ENCODE peak calls at places on chromosome 18, in four cellular contexts. One of them, this sample, is unnamed.
A peak's percentile ranks its signal among the peaks of the same experiment; 100 is the strongest.

GRCh38 chr18:48230459-48231113 is 178.6 kb downstream of the ZBTB7C start:
- DNase-seq in right lobe of liver: peak; percentile 69
- DNase-seq in stomach: peak; percentile 52
- DNase-seq in tibial nerve: peak; percentile 44
- DNase-seq in this sample: no peak

GRCh38 chr18:3653859-3654441 is 204.0 kb downstream of the TGIF1 start:
- DNase-seq in stomach: no peak
- DNase-seq in right lobe of liver: no peak
- DNase-seq in tibial nerve: no peak
- DNase-seq in this sample: no peak

GRCh38 chr18:8668381-8668780 is 37.0 kb upstream of the MTCL1 start:
- DNase-seq in stomach: no peak
- DNase-seq in tibial nerve: no peak
- DNase-seq in right lobe of liver: no peak
- DNase-seq in this sample: no peak

GRCh38 chr18:46332956-46333355 is 228.8 kb downstream of the HAUS1 start:
- DNase-seq in tibial nerve: no peak
- DNase-seq in right lobe of liver: peak; percentile 91
- DNase-seq in stomach: no peak
- DNase-seq in this sample: no peak

GRCh38 chr18:28584726-28585125 is 407.8 kb upstream of the CDH2 start:
- DNase-seq in right lobe of liver: no peak
- DNase-seq in tibial nerve: no peak
- DNase-seq in stomach: no peak
- DNase-seq in this sample: no peak

GRCh38 chr18:67794512-67794911 is 278.0 kb upstream of the DSEL start:
- DNase-seq in stomach: no peak
- DNase-seq in tibial nerve: no peak
- DNase-seq in right lobe of liver: no peak
- DNase-seq in this sample: no peak

GRCh38 chr18:45221363-45221762 is 393.9 kb upstream of the SLC14A2 start:
- DNase-seq in tibial nerve: no peak
- DNase-seq in right lobe of liver: no peak
- DNase-seq in stomach: no peak
- DNase-seq in this sample: no peak

GRCh38 chr18:22214731-22215528 is 45.5 kb downstream of the GATA6 start:
- DNase-seq in right lobe of liver: no peak
- DNase-seq in tibial nerve: no peak
- DNase-seq in stomach: no peak
- DNase-seq in this sample: no peak

GRCh38 chr18:70337139-70337972 is 48.5 kb downstream of the SOCS6 start:
- DNase-seq in tibial nerve: no peak
- DNase-seq in stomach: peak; percentile 33
- DNase-seq in right lobe of liver: no peak
- DNase-seq in this sample: no peak

GRCh38 chr18:11293794-11294193 is 144.4 kb upstream of the PIEZO2 start:
- DNase-seq in stomach: no peak
- DNase-seq in right lobe of liver: no peak
- DNase-seq in tibial nerve: no peak
- DNase-seq in this sample: no peak

GRCh38 chr18:72848534-72849237 is 19.1 kb downstream of the NETO1 start:
- DNase-seq in stomach: no peak
- DNase-seq in right lobe of liver: no peak
- DNase-seq in tibial nerve: no peak
- DNase-seq in this sample: no peak

GRCh38 chr18:9919564-9920232 is 5.9 kb downstream of the VAPA start:
- DNase-seq in right lobe of liver: no peak
- DNase-seq in tibial nerve: no peak
- DNase-seq in stomach: no peak
- DNase-seq in this sample: no peak

GRCh38 chr18:25349926-25350560 is 1.9 kb downstream of the ZNF521 start:
- DNase-seq in stomach: no peak
- DNase-seq in tibial nerve: no peak
- DNase-seq in right lobe of liver: peak; percentile 48
- DNase-seq in this sample: no peak

GRCh38 chr18:8619835-8620577 is 10.8 kb downstream of the RAB12 start:
- DNase-seq in tibial nerve: no peak
- DNase-seq in stomach: no peak
- DNase-seq in right lobe of liver: no peak
- DNase-seq in this sample: no peak

GRCh38 chr18:50665519-50665918 is 105.6 kb downstream of the MAPK4 start:
- DNase-seq in right lobe of liver: no peak
- DNase-seq in stomach: no peak
- DNase-seq in tibial nerve: no peak
- DNase-seq in this sample: no peak

GRCh38 chr18:76977681-76978234 is 154.8 kb downstream of the MBP start:
- DNase-seq in right lobe of liver: no peak
- DNase-seq in tibial nerve: no peak
- DNase-seq in stomach: no peak
- DNase-seq in this sample: no peak

GRCh38 chr18:73164430-73164829 is 296.6 kb upstream of the NETO1 start:
- DNase-seq in right lobe of liver: no peak
- DNase-seq in tibial nerve: no peak
- DNase-seq in stomach: no peak
- DNase-seq in this sample: no peak

GRCh38 chr18:62399781-62400308 is 74.7 kb downstream of the TNFRSF11A start:
- DNase-seq in right lobe of liver: no peak
- DNase-seq in stomach: no peak
- DNase-seq in tibial nerve: no peak
- DNase-seq in this sample: no peak

GRCh38 chr18:30248061-30248460 is 794.5 kb downstream of the DSC3 start:
- DNase-seq in right lobe of liver: no peak
- DNase-seq in tibial nerve: no peak
- DNase-seq in stomach: no peak
- DNase-seq in this sample: no peak

GRCh38 chr18:12779456-12779855 is 76.6 kb downstream of the PSMG2 start:
- DNase-seq in right lobe of liver: no peak
- DNase-seq in tibial nerve: no peak
- DNase-seq in stomach: no peak
- DNase-seq in this sample: no peak

GRCh38 chr18:5110288-5110687 is 86.8 kb downstream of the AKAIN1 start:
- DNase-seq in tibial nerve: no peak
- DNase-seq in stomach: no peak
- DNase-seq in right lobe of liver: no peak
- DNase-seq in this sample: no peak

GRCh38 chr18:40534748-40535147 is 1420.3 kb upstream of the PIK3C3 start:
- DNase-seq in tibial nerve: no peak
- DNase-seq in right lobe of liver: no peak
- DNase-seq in stomach: no peak
- DNase-seq in this sample: no peak

GRCh38 chr18:56575819-56576663 is 62.4 kb downstream of the TXNL1 start:
- DNase-seq in right lobe of liver: no peak
- DNase-seq in stomach: no peak
- DNase-seq in tibial nerve: no peak
- DNase-seq in this sample: no peak

GRCh38 chr18:67935638-67936037 is 419.1 kb upstream of the DSEL start:
- DNase-seq in tibial nerve: no peak
- DNase-seq in stomach: no peak
- DNase-seq in right lobe of liver: no peak
- DNase-seq in this sample: no peak

GRCh38 chr18:11960743-11961380 is 20.4 kb upstream of the IMPA2 start:
- DNase-seq in tibial nerve: no peak
- DNase-seq in stomach: no peak
- DNase-seq in right lobe of liver: no peak
- DNase-seq in this sample: no peak

GRCh38 chr18:49510393-49511115 is 23.5 kb upstream of the C18orf32 start:
- DNase-seq in right lobe of liver: no peak
- DNase-seq in stomach: peak; percentile 38
- DNase-seq in tibial nerve: no peak
- DNase-seq in this sample: no peak

GRCh38 chr18:29594494-29594893 is 1417.6 kb upstream of the CDH2 start:
- DNase-seq in stomach: no peak
- DNase-seq in right lobe of liver: no peak
- DNase-seq in tibial nerve: no peak
- DNase-seq in this sample: no peak

GRCh38 chr18:44521673-44522032 is 159.0 kb upstream of the SETBP1 start:
- DNase-seq in right lobe of liver: no peak
- DNase-seq in stomach: no peak
- DNase-seq in tibial nerve: no peak
- DNase-seq in this sample: no peak

GRCh38 chr18:12606592-12607315 is 51.2 kb downstream of the SPIRE1 start:
- DNase-seq in right lobe of liver: no peak
- DNase-seq in stomach: no peak
- DNase-seq in tibial nerve: no peak
- DNase-seq in this sample: no peak

GRCh38 chr18:12886498-12887126 is 2.6 kb upstream of the PTPN2 start:
- DNase-seq in tibial nerve: no peak
- DNase-seq in stomach: no peak
- DNase-seq in right lobe of liver: no peak
- DNase-seq in this sample: no peak

GRCh38 chr18:5582054-5582453 is 38.3 kb upstream of the EPB41L3 start:
- DNase-seq in right lobe of liver: no peak
- DNase-seq in tibial nerve: no peak
- DNase-seq in stomach: no peak
- DNase-seq in this sample: no peak

GRCh38 chr18:3151379-3152264 is 68.1 kb downstream of the MYOM1 start:
- DNase-seq in right lobe of liver: no peak
- DNase-seq in stomach: no peak
- DNase-seq in tibial nerve: no peak
- DNase-seq in this sample: no peak

GRCh38 chr18:65620076-65620696 is 130.6 kb upstream of the CDH7 start:
- DNase-seq in right lobe of liver: no peak
- DNase-seq in tibial nerve: no peak
- DNase-seq in stomach: no peak
- DNase-seq in this sample: no peak

GRCh38 chr18:63736856-63737255 is 34.1 kb downstream of the SERPINB11 start:
- DNase-seq in stomach: no peak
- DNase-seq in tibial nerve: no peak
- DNase-seq in right lobe of liver: no peak
- DNase-seq in this sample: no peak

GRCh38 chr18:23826850-23827620 is 137.8 kb downstream of the LAMA3 start:
- DNase-seq in stomach: no peak
- DNase-seq in right lobe of liver: no peak
- DNase-seq in tibial nerve: no peak
- DNase-seq in this sample: peak; percentile 87

GRCh38 chr18:23824704-23825103 is 135.5 kb downstream of the LAMA3 start:
- DNase-seq in tibial nerve: no peak
- DNase-seq in right lobe of liver: no peak
- DNase-seq in stomach: no peak
- DNase-seq in this sample: no peak

GRCh38 chr18:23824235-23824634 is 135.0 kb downstream of the LAMA3 start:
- DNase-seq in stomach: no peak
- DNase-seq in right lobe of liver: no peak
- DNase-seq in tibial nerve: no peak
- DNase-seq in this sample: peak; percentile 29

GRCh38 chr18:23825978-23826405 is 136.7 kb downstream of the LAMA3 start:
- DNase-seq in right lobe of liver: no peak
- DNase-seq in tibial nerve: peak; percentile 50
- DNase-seq in stomach: no peak
- DNase-seq in this sample: no peak

DNA sequence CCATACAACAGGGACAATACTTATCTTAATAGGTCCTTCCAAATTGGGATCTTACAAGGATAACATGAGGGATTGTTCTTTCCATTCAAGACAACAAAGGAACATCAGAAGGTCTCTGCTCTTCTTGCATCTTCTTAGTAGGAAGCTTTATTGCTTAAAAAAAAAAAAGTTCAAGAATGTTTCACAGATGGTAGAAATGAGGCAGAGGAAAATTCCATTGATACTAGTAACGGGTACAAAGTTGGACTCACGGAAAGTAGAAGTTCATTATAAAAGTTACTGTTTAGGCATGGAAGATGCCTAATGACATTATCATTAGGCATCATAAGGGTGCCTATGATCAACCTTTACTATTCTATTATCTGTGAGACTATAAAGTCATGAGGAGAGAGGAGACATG is 136.2 kb downstream of the LAMA3 start:
- DNase-seq in tibial nerve: no peak
- DNase-seq in stomach: no peak
- DNase-seq in right lobe of liver: no peak
- DNase-seq in this sample: no peak
- H3K4me1 ChIP-seq in tibial nerve: peaks cover 31% of the 10 kb centered on the region
- H3K4me1 ChIP-seq in stomach: peaks cover 15% of the 10 kb centered on the region
- H3K4me1 ChIP-seq in right lobe of liver: no peaks in the 10 kb centered on the region
- H3K4me1 ChIP-seq in this sample: peaks cover 31% of the 10 kb centered on the region

GRCh38 chr18:75209129-75209951 is at the start of gene PTGR3:
- DNase-seq in stomach: peak; percentile 78
- DNase-seq in tibial nerve: peak; percentile 72
- DNase-seq in right lobe of liver: peak; percentile 91
- DNase-seq in this sample: no peak
- TF ChIP-seq POLR2A in stomach: no peak
- TF ChIP-seq POLR2A in tibial nerve: no peak
- TF ChIP-seq POLR2A in right lobe of liver: peak; percentile 84
- TF ChIP-seq POLR2A in this sample: no peak

GRCh38 chr18:24268784-24269550 is 128.7 kb downstream of the OSBPL1A start:
- DNase-seq in right lobe of liver: no peak
- DNase-seq in stomach: no peak
- DNase-seq in tibial nerve: no peak
- DNase-seq in this sample: no peak

GRCh38 chr18:24270937-24271380 is 126.7 kb downstream of the OSBPL1A start:
- DNase-seq in right lobe of liver: no peak
- DNase-seq in tibial nerve: no peak
- DNase-seq in stomach: no peak
- DNase-seq in this sample: no peak

GRCh38 chr18:24267878-24268277 is 129.0 kb downstream of the CABYR start:
- DNase-seq in right lobe of liver: no peak
- DNase-seq in stomach: no peak
- DNase-seq in tibial nerve: no peak
- DNase-seq in this sample: no peak

GRCh38 chr18:24271381-24272331 is 126.0 kb downstream of the OSBPL1A start:
- DNase-seq in tibial nerve: peak; percentile 50
- DNase-seq in right lobe of liver: peak; percentile 89
- DNase-seq in stomach: peak; percentile 74
- DNase-seq in this sample: no peak

GRCh38 chr18:24270358-24270936 is 127.2 kb downstream of the OSBPL1A start:
- DNase-seq in right lobe of liver: no peak
- DNase-seq in stomach: no peak
- DNase-seq in tibial nerve: no peak
- DNase-seq in this sample: no peak
- H3K4me1 ChIP-seq in right lobe of liver: peaks cover 12% of the 10 kb centered on the region
- H3K4me1 ChIP-seq in stomach: peaks cover 57% of the 10 kb centered on the region
- H3K4me1 ChIP-seq in tibial nerve: peaks cover 37% of the 10 kb centered on the region
- H3K4me1 ChIP-seq in this sample: peaks cover 25% of the 10 kb centered on the region

DNA sequence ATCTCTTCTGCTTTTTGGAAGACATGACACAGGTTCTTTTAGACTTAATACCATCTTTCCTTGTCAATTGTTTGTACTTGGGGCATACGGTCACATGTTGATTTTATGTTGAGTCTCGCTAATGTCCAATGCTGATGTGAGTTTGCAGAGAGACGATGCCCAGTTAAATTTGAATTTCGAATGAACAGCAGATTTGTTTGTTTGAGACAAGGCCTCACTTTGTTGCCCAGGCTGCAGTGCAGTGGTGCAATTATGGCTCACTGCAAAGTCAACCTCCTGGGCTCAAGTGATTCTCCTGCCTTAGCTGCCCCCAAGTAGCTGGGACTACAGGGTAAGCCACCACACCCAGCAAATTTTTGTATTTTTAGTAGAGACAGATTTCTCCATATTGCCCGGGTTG is 473.5 kb downstream of the RIT2 start:
- DNase-seq in right lobe of liver: no peak
- DNase-seq in tibial nerve: no peak
- DNase-seq in stomach: no peak
- DNase-seq in this sample: no peak
- TF ChIP-seq POLR2A in right lobe of liver: no peak
- TF ChIP-seq POLR2A in tibial nerve: no peak
- TF ChIP-seq POLR2A in stomach: no peak
- TF ChIP-seq POLR2A in this sample: no peak

GRCh38 chr18:79403723-79404566 is 8.2 kb downstream of the NFATC1 start:
- DNase-seq in right lobe of liver: peak; percentile 31
- DNase-seq in tibial nerve: no peak
- DNase-seq in stomach: no peak
- DNase-seq in this sample: no peak
- H3K4me1 ChIP-seq in right lobe of liver: peaks cover 8% of the 10 kb centered on the region
- H3K4me1 ChIP-seq in tibial nerve: peaks cover 75% of the 10 kb centered on the region
- H3K4me1 ChIP-seq in stomach: peaks cover 36% of the 10 kb centered on the region
- H3K4me1 ChIP-seq in this sample: peaks cover 44% of the 10 kb centered on the region